ENCODE peak calls at places on chromosomes 12 and 14, in four cellular contexts. C, X, B and N are unnamed samples.
A peak's percentile ranks its signal among the peaks of the same experiment; 100 is the strongest.

GRCh38 chr14:65302571-65303184 is 109.9 kb upstream of the FUT8 start:
- DNase-seq in C (no peak), X (no peak), B (no peak), N (no peak)

GRCh38 chr12:3964404-3964803 is 91.2 kb upstream of the PARP11 start:
- DNase-seq in C (peak; percentile 45), X (no peak), B (peak; percentile 24), N (no peak)

GRCh38 chr12:103841690-103842584 is 903 bp upstream of the NT5DC3 start:
- DNase-seq in C (peak; percentile 50), X (no peak), B (no peak), N (no peak)

GRCh38 chr12:104459556-104459909 is 2.8 kb downstream of the CHST11 start:
- DNase-seq in C (no peak), X (no peak), B (no peak), N (no peak)

GRCh38 chr12:89098390-89099102 is 253.8 kb downstream of the DUSP6 start:
- DNase-seq in C (peak; percentile 7), X (no peak), B (peak; percentile 4), N (no peak)

GRCh38 chr12:88185988-88186387 is 43.9 kb downstream of the TMTC3 start:
- DNase-seq in C (no peak), X (no peak), B (no peak), N (no peak)

GRCh38 chr14:76391981-76392690 is 16.2 kb downstream of the ESRRB start:
- DNase-seq in C (no peak), X (no peak), B (no peak), N (no peak)

GRCh38 chr14:51201890-51202289 is 38.2 kb upstream of the TMX1 start:
- DNase-seq in C (no peak), X (no peak), B (no peak), N (no peak)

GRCh38 chr14:96225745-96226151 is 21.1 kb downstream of the BDKRB2 start:
- DNase-seq in C (peak; percentile 33), X (no peak), B (peak; percentile 60), N (no peak)

GRCh38 chr12:54631551-54631950 is 3.1 kb downstream of the LACRT start:
- DNase-seq in C (no peak), X (no peak), B (no peak), N (no peak)

GRCh38 chr12:76984566-76984965 is 80.8 kb downstream of the E2F7 start:
- DNase-seq in C (no peak), X (no peak), B (no peak), N (no peak)

GRCh38 chr14:68568907-68569545 is 223.8 kb downstream of the ZFP36L1 start:
- DNase-seq in C (no peak), X (no peak), B (no peak), N (no peak)

GRCh38 chr14:57998731-57999130 is 132.8 kb upstream of the SLC35F4 start:
- DNase-seq in C (no peak), X (no peak), B (no peak), N (no peak)